ENCODE peak calls at places on chromosomes 5 and 9, in nine cellular contexts. W is GM23338, J is HepG2, G is fibroblast of lung, Q is DND-41, S is hepatocyte, R is GM23248, T is HCT116, L is neural progenitor cell. K is an unnamed sample. For H4K20me1, the result is how much of the 10 kb centered on the place peaks cover.

GRCh38 chr9:35980289-35981011 is 22.5 kb upstream of the OR2S2 start:
- DNase-seq in W (no peak), J (no peak), G (no peak), Q (no peak), S (no peak), R (no peak), T (no peak), L (no peak), K (no peak)

GRCh38 chr5:6686916-6687409 is 26.3 kb upstream of the TENT4A start:
- DNase-seq in W (peak), J (peak), G (peak), Q (peak), S (peak), R (peak), T (no peak), L (peak), K (no peak)

GRCh38 chr5:172878585-172879433 is 44.8 kb downstream of the ERGIC1 start:
- DNase-seq in W (no peak), J (no peak), G (no peak), Q (no peak), S (no peak), R (peak), T (no peak), L (no peak), K (no peak)

GRCh38 chr5:137743031-137743640 is 7.2 kb upstream of the KLHL3 start:
- DNase-seq in W (peak), J (peak), G (peak), Q (peak), S (peak), R (peak), T (peak), L (peak), K (peak)

GRCh38 chr9:133727876-133728441 is 10.2 kb downstream of the SARDH start:
- DNase-seq in W (no peak), J (no peak), G (no peak), Q (no peak), S (no peak), R (no peak), T (no peak), L (peak), K (no peak)

GRCh38 chr9:106482733-106483132 is 380.2 kb upstream of the ZNF462 start:
- DNase-seq in W (no peak), J (no peak), G (no peak), Q (no peak), S (no peak), R (no peak), T (no peak), L (no peak), K (peak)

GRCh38 chr9:121735065-121735791 is 83.8 kb downstream of the DAB2IP start:
- DNase-seq in W (peak), J (peak), G (peak), Q (no peak), S (peak), R (peak), T (no peak), L (peak), K (no peak)

GRCh38 chr9:131720330-131720729 is 19.5 kb downstream of the RAPGEF1 start:
- DNase-seq in W (no peak), J (no peak), G (no peak), Q (no peak), S (no peak), R (no peak), T (no peak), L (no peak), K (no peak)

GRCh38 chr5:32850792-32851191 is 139.7 kb downstream of the NPR3 start:
- DNase-seq in W (no peak), J (no peak), G (no peak), Q (no peak), S (no peak), R (no peak), T (no peak), L (no peak), K (no peak)

GRCh38 chr5:84239509-84239908 is 145.2 kb downstream of the EDIL3 start:
- DNase-seq in W (no peak), J (no peak), G (peak), Q (no peak), S (no peak), R (peak), T (no peak), L (no peak), K (no peak)

GRCh38 chr5:115770466-115770865 is 46.0 kb downstream of the CDO1 start:
- DNase-seq in W (peak), J (peak), G (no peak), Q (peak), S (no peak), R (peak), T (peak), L (peak), K (no peak)

GRCh38 chr9:82599550-82599949 is 463.4 kb downstream of the RASEF start:
- DNase-seq in W (no peak), J (no peak), G (no peak), Q (no peak), S (no peak), R (no peak), T (no peak), L (no peak), K (no peak)

GRCh38 chr9:133252301-133252776 is 22.7 kb downstream of the ABO start:
- DNase-seq in W (no peak), J (no peak), G (no peak), Q (no peak), S (peak), R (no peak), T (peak), L (no peak), K (no peak)

GRCh38 chr5:22391956-22392355 is 461.2 kb downstream of the CDH12 start:
- DNase-seq in W (no peak), J (no peak), G (no peak), Q (no peak), S (no peak), R (no peak), T (no peak), L (no peak), K (no peak)

GRCh38 chr9:89095755-89096154 is 82.9 kb downstream of the SHC3 start:
- DNase-seq in W (no peak), J (no peak), G (peak), Q (no peak), S (no peak), R (no peak), T (no peak), L (no peak), K (no peak)

GRCh38 chr9:89411759-89412158 is 86.2 kb downstream of the SEMA4D start:
- DNase-seq in W (no peak), J (no peak), G (no peak), Q (no peak), S (no peak), R (no peak), T (no peak), L (no peak), K (no peak)

GRCh38 chr5:37738865-37739488 is 100.9 kb downstream of the GDNF start:
- DNase-seq in W (no peak), J (no peak), G (no peak), Q (no peak), S (no peak), R (no peak), T (no peak), L (no peak), K (no peak)

GRCh38 chr9:16191237-16191636 is 638.4 kb downstream of the CCDC171 start:
- DNase-seq in W (no peak), J (no peak), G (peak), Q (no peak), S (no peak), R (peak), T (no peak), L (no peak), K (no peak)

GRCh38 chr5:40652441-40653220 is 27.1 kb upstream of the PTGER4 start:
- DNase-seq in W (no peak), J (no peak), G (no peak), Q (peak), S (no peak), R (no peak), T (no peak), L (no peak), K (no peak)

GRCh38 chr9:76654575-76654974 is 109.7 kb upstream of the PCA3 start:
- DNase-seq in W (no peak), J (no peak), G (peak), Q (no peak), S (no peak), R (peak), T (no peak), L (no peak), K (peak)

GRCh38 chr5:173479711-173480110 is 136.7 kb downstream of the BOD1 start:
- DNase-seq in W (no peak), J (no peak), G (peak), Q (no peak), S (no peak), R (no peak), T (no peak), L (no peak), K (no peak)

GRCh38 chr9:99782962-99783718 is 38.5 kb upstream of the NR4A3 start:
- DNase-seq in W (no peak), J (no peak), G (no peak), Q (no peak), S (no peak), R (no peak), T (no peak), L (no peak), K (no peak)

GRCh38 chr5:172910828-172911627 is 48.2 kb upstream of the RPL26L1 start:
- DNase-seq in W (peak), J (peak), G (peak), Q (no peak), S (peak), R (peak), T (peak), L (peak), K (no peak)

GRCh38 chr5:150138551-150139265 is 16.9 kb downstream of the PDGFRB start:
- DNase-seq in W (peak), J (peak), G (peak), Q (no peak), S (peak), R (peak), T (no peak), L (peak), K (no peak)

GRCh38 chr9:76441551-76442322 is 17.2 kb upstream of the GCNT1 start:
- DNase-seq in W (no peak), J (no peak), G (peak), Q (no peak), S (no peak), R (peak), T (no peak), L (no peak), K (no peak)

GRCh38 chr9:27394154-27394825 is 97.3 kb upstream of the EQTN start:
- DNase-seq in W (no peak), J (no peak), G (no peak), Q (no peak), S (no peak), R (no peak), T (no peak), L (peak), K (no peak)

GRCh38 chr5:66494437-66494836 is 101.8 kb upstream of the MAST4 start:
- DNase-seq in W (peak), J (no peak), G (no peak), Q (no peak), S (no peak), R (no peak), T (no peak), L (peak), K (no peak)

GRCh38 chr9:35937227-35937626 is 20.7 kb downstream of the OR2S2 start:
- DNase-seq in W (no peak), J (no peak), G (peak), Q (no peak), S (no peak), R (no peak), T (no peak), L (no peak), K (no peak)

GRCh38 chr5:25963251-25964008 is 1075.0 kb downstream of the CDH9 start:
- DNase-seq in W (no peak), J (no peak), G (no peak), Q (no peak), S (no peak), R (no peak), T (no peak), L (no peak), K (no peak)

GRCh38 chr5:107388111-107388861 is 282.5 kb downstream of the EFNA5 start:
- DNase-seq in W (peak), J (no peak), G (peak), Q (no peak), S (peak), R (peak), T (no peak), L (no peak), K (peak)

GRCh38 chr5:16304846-16305245 is 125.3 kb upstream of the MARCHF11 start:
- DNase-seq in W (no peak), J (no peak), G (no peak), Q (no peak), S (no peak), R (peak), T (no peak), L (no peak), K (no peak)

GRCh38 chr5:131794596-131794995 is 2.2 kb downstream of the FNIP1 start:
- DNase-seq in W (no peak), J (no peak), G (no peak), Q (no peak), S (no peak), R (no peak), T (no peak), L (no peak), K (no peak)

GRCh38 chr5:602466-603035 is 9.6 kb upstream of the CEP72 start:
- DNase-seq in W (no peak), J (no peak), G (no peak), Q (no peak), S (no peak), R (no peak), T (no peak), L (no peak), K (no peak)

GRCh38 chr5:138650196-138650595 is 75.0 kb upstream of the HSPA9 start:
- DNase-seq in W (no peak), J (no peak), G (no peak), Q (no peak), S (no peak), R (no peak), T (no peak), L (no peak), K (no peak)

DNA sequence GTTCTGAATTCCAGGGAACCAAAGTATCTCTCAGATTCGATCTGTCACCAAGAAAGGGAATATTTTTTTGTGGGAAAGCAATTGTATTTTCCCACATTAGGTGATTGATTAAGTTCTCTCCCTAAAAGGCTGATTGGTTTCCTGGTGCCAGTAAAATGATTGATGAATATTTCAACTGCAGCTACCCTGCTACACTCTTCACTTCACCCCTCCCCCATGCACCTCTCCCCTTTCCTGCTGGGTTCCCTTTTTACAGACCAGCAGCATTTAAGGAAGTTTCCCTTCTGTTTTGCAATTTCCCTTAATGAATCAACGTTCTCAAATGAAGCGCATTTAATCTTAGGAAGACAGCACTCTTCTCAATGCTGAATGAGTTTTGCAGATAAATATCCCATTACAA is 13.1 kb downstream of the NR6A1 start:
- DNase-seq in W (peak), J (no peak), G (no peak), Q (no peak), S (no peak), R (no peak), T (no peak), L (no peak), K (no peak)
- H3K4me3 ChIP-seq in W (peak), J (no peak), G (no peak), Q (no peak), S (no peak), R (no peak), T (no peak), L (peak), K (no peak)

GRCh38 chr9:114206221-114206760 is 51.0 kb downstream of the COL27A1 start:
- DNase-seq in W (no peak), J (no peak), G (no peak), Q (no peak), S (no peak), R (no peak), T (no peak), L (no peak), K (no peak)
- TF ChIP-seq EZH2 in W (no peak), J (no peak), G (no peak), Q (no peak), S (no peak), R (no peak), T (no peak), L (no peak), K (no peak)

GRCh38 chr9:19286634-19287188 is 56.2 kb downstream of the DENND4C start:
- DNase-seq in W (no peak), J (peak), G (peak), Q (no peak), S (no peak), R (peak), T (no peak), L (no peak), K (no peak)

GRCh38 chr9:19284729-19285128 is 54.2 kb downstream of the DENND4C start:
- DNase-seq in W (no peak), J (no peak), G (no peak), Q (no peak), S (no peak), R (no peak), T (no peak), L (no peak), K (no peak)

GRCh38 chr9:19283108-19283710 is 52.7 kb downstream of the DENND4C start:
- DNase-seq in W (no peak), J (no peak), G (no peak), Q (no peak), S (no peak), R (no peak), T (no peak), L (no peak), K (no peak)

DNA sequence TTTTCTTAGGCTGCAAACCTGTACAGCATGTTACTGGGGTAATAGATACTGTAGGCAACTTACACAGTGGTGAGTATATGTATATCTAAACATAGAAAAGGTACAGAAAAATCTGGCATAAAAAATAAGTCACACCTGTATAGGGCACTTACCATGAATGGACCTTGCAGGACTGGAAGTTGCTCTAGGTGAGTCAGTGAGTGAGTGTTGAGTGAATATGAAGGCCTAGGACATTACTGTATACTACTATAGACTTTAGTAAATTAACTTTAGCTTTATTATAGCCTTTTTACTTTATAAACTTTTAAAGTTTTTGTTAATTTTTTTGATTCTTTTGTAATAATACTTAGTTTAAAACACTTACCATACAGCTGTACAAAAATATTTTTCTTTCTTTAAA is 51.3 kb downstream of the DENND4C start:
- DNase-seq in W (no peak), J (no peak), G (no peak), Q (no peak), S (no peak), R (no peak), T (no peak), L (no peak), K (no peak)
- H4K20me1 ChIP-seq in W (under half), J (under half), G (under half), Q (under half), S (under half), R (under half), T (under half), L (under half), K (under half)

GRCh38 chr5:141041427-141041785 is 9.8 kb upstream of the PCDHB1 start:
- DNase-seq in W (no peak), J (no peak), G (no peak), Q (no peak), S (no peak), R (no peak), T (no peak), L (no peak), K (no peak)
- H3K4me3 ChIP-seq in W (no peak), J (no peak), G (no peak), Q (no peak), S (no peak), R (no peak), T (no peak), L (no peak), K (no peak)

DNA sequence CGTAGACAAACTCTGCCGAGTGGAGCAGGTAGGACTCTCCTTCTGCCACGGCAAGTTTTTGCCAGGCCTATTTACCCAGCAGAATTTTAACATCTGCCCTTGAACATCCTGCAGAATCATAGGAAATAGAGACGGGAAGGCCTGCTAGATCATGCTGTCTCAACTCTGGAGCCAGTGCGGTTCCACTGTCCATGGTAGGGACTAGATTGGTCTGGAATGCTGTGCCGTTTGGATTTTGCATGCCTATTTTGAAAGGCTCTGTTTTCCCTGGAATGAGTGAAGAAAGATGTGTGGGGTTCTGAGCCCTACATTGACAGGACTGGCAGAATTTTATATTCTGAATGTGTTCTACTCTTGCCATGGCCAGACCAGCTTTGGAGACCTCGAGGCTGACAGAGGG is 33.6 kb upstream of the CFAP157 start:
- DNase-seq in W (no peak), J (no peak), G (no peak), Q (no peak), S (no peak), R (no peak), T (no peak), L (no peak), K (no peak)
- TF ChIP-seq EZH2 in W (no peak), J (no peak), G (no peak), Q (no peak), S (no peak), R (no peak), T (no peak), L (no peak), K (no peak)

DNA sequence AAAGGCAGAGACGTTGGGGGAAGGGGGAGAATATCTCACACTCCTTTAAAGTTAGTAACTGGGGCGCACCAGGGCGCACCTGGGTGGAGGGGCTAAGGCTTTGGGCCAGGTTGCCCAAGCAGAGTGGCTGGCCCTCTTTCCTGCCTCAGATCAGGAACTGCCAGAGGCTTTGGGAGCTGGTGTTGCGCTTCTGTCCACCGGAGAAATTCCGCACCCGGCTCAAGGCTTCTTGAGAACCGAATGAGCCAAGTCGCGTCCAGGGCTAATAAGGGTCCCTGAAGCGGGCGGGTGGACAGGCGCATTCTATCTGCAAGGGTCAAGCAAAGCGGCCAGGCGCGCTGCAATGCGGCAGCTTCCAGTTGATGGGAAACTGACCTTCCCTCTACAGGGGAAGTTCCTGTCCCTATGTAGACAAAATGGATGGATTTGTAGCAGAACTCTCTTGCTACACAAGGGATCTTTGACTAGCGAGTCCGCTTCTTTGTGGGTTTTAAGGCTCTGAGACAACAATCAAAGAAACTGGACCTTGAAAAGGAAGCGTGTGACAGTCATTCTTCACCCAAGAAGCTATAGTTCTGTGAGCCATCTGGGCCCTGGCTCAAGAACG is 5.5 kb downstream of the PAX5 start:
- DNase-seq in W (peak), J (no peak), G (no peak), Q (no peak), S (no peak), R (no peak), T (no peak), L (peak), K (no peak)
- H4K20me1 ChIP-seq in W (under half), J (under half), G (under half), Q (under half), S (under half), R (under half), T (under half), L (half or more), K (under half)

GRCh38 chr5:124124711-124125229 is 612.8 kb downstream of the CSNK1G3 start:
- DNase-seq in W (no peak), J (no peak), G (peak), Q (no peak), S (no peak), R (peak), T (no peak), L (no peak), K (no peak)
- H3K4me3 ChIP-seq in W (no peak), J (no peak), G (no peak), Q (no peak), S (no peak), R (no peak), T (no peak), L (no peak), K (no peak)

GRCh38 chr5:88666761-88667186 is 216.2 kb downstream of the MEF2C start:
- DNase-seq in W (peak), J (no peak), G (no peak), Q (no peak), S (no peak), R (peak), T (no peak), L (peak), K (no peak)
- TF ChIP-seq EZH2 in W (no peak), J (no peak), G (no peak), Q (no peak), S (peak), R (no peak), T (no peak), L (peak), K (peak)

GRCh38 chr9:87704342-87704741 is 21.6 kb upstream of the CTSL start:
- DNase-seq in W (no peak), J (no peak), G (no peak), Q (no peak), S (no peak), R (no peak), T (no peak), L (no peak), K (no peak)
- H4K20me1 ChIP-seq in W (under half), J (under half), G (under half), Q (under half), S (under half), R (under half), T (under half), L (under half), K (under half)

K was measured in keratinocyte.